ENCODE peak calls at places on chromosomes 11 and 22, in nine cellular contexts. P is hippocampal formation; M is adipocyte; X is iris pigment epithelial cell; J is effector memory CD8-positive, alpha-beta T cell; O is body of pancreas; C is DND-41; Z is stimulated activated CD4-positive, alpha-beta T cell treated with anti-CD3 and anti-CD28 coated beads, Interleukin-1b, Interleukin-23, amount 100 ng/mL, for 1 hour; T is epithelial cell of proximal tubule. U is an unnamed sample.

GRCh38 chr11:120432056-120433018 is 79.2 kb upstream of the GRIK4 start:
- DNase-seq in P (peak), M (peak), X (peak), J (no peak), O (no peak), C (no peak), Z (no peak), T (peak), U (no peak)

GRCh38 chr22:36329217-36330078 is 58.3 kb downstream of the MYH9 start:
- DNase-seq in P (peak), M (peak), X (peak), J (peak), O (peak), C (peak), Z (peak), T (peak), U (peak)

GRCh38 chr22:27397948-27398330 is 403.6 kb downstream of the MN1 start:
- DNase-seq in P (no peak), M (no peak), X (no peak), J (no peak), O (no peak), C (no peak), Z (no peak), T (no peak), U (no peak)

GRCh38 chr11:33895752-33896137 is 3.9 kb upstream of the LMO2 start:
- DNase-seq in P (no peak), M (no peak), X (peak), J (no peak), O (no peak), C (no peak), Z (no peak), T (no peak), U (no peak)

GRCh38 chr11:70824590-70825300 is 426.4 kb downstream of the CTTN start:
- DNase-seq in P (no peak), M (no peak), X (no peak), J (no peak), O (no peak), C (no peak), Z (no peak), T (no peak), U (no peak)

GRCh38 chr11:42315267-42315666 is 855.8 kb upstream of the LRRC4C start:
- DNase-seq in P (no peak), M (no peak), X (no peak), J (no peak), O (no peak), C (no peak), Z (no peak), T (no peak), U (no peak)

GRCh38 chr22:33785283-33785991 is 134.8 kb downstream of the LARGE1 start:
- DNase-seq in P (no peak), M (peak), X (peak), J (no peak), O (no peak), C (no peak), Z (no peak), T (peak), U (no peak)

GRCh38 chr11:103862049-103862826 is 174.2 kb upstream of the DDI1 start:
- DNase-seq in P (no peak), M (no peak), X (no peak), J (no peak), O (no peak), C (no peak), Z (no peak), T (no peak), U (no peak)

GRCh38 chr11:93521086-93521485 is 22.1 kb downstream of the SMCO4 start:
- DNase-seq in P (no peak), M (no peak), X (no peak), J (no peak), O (no peak), C (peak), Z (no peak), T (no peak), U (no peak)

GRCh38 chr11:102983491-102983890 is 28.0 kb upstream of the MMP13 start:
- DNase-seq in P (no peak), M (peak), X (peak), J (no peak), O (no peak), C (no peak), Z (no peak), T (no peak), U (no peak)

GRCh38 chr11:16000065-16000464 is 356.3 kb downstream of the SOX6 start:
- DNase-seq in P (no peak), M (peak), X (peak), J (no peak), O (no peak), C (no peak), Z (no peak), T (no peak), U (no peak)

GRCh38 chr11:60775420-60775961 is 9.6 kb upstream of the MS4A10 start:
- DNase-seq in P (peak), M (peak), X (peak), J (peak), O (peak), C (peak), Z (peak), T (peak), U (peak)

GRCh38 chr11:87366766-87367405 is 329.2 kb downstream of the TMEM135 start:
- DNase-seq in P (no peak), M (no peak), X (no peak), J (no peak), O (no peak), C (no peak), Z (no peak), T (no peak), U (no peak)

GRCh38 chr22:31579835-31580242 is 82.2 kb downstream of the PISD start:
- DNase-seq in P (no peak), M (no peak), X (no peak), J (no peak), O (no peak), C (no peak), Z (no peak), T (no peak), U (no peak)

GRCh38 chr11:69244286-69244685 is 49.7 kb upstream of the MYEOV start:
- DNase-seq in P (no peak), M (no peak), X (no peak), J (no peak), O (no peak), C (no peak), Z (no peak), T (no peak), U (no peak)

GRCh38 chr11:34632105-34632780 is 11.3 kb downstream of the EHF start:
- DNase-seq in P (peak), M (peak), X (no peak), J (no peak), O (peak), C (no peak), Z (no peak), T (no peak), U (no peak)

GRCh38 chr11:69075421-69076128 is 26.8 kb downstream of the TPCN2 start:
- DNase-seq in P (peak), M (peak), X (peak), J (no peak), O (peak), C (no peak), Z (no peak), T (no peak), U (peak)

GRCh38 chr11:64246874-64247728 is at the start of gene PPP1R14B:
- DNase-seq in P (peak), M (peak), X (peak), J (peak), O (peak), C (peak), Z (peak), T (no peak), U (peak)

GRCh38 chr22:45064313-45065268 is 54.8 kb upstream of the PHF21B start:
- DNase-seq in P (no peak), M (peak), X (peak), J (no peak), O (no peak), C (peak), Z (peak), T (no peak), U (no peak)

GRCh38 chr11:17954395-17955252 is 58.2 kb downstream of the SERGEF start:
- DNase-seq in P (peak), M (peak), X (peak), J (no peak), O (no peak), C (no peak), Z (no peak), T (no peak), U (no peak)

GRCh38 chr22:21025763-21026755 is 6.3 kb downstream of the SLC7A4 start:
- DNase-seq in P (no peak), M (no peak), X (no peak), J (no peak), O (no peak), C (no peak), Z (no peak), T (no peak), U (no peak)

U was measured in dorsolateral prefrontal cortex.